ENCODE peak calls at places on chromosomes 1 and 21, in eight cellular contexts. C is mesenteric fat pad; X is HFFc6; Y is memory B cell; E is osteoblast; N is spleen; B is stimulated activated CD4-positive, alpha-beta T cell treated with anti-CD3 and anti-CD28 coated beads, Interleukin-15, amount 100 ng/mL, for 24 hours; I is ELR. D is an unnamed sample.

GRCh38 chr1:110508038-110508437 is 10.9 kb downstream of the KCNA10 start:
- DNase-seq in C (no peak), X (no peak), Y (no peak), E (no peak), N (no peak), B (no peak), I (peak), D (no peak)

GRCh38 chr1:24910751-24911650 is 19.1 kb downstream of the RUNX3 start:
- DNase-seq in C (no peak), X (no peak), Y (no peak), E (peak), N (peak), B (peak), I (peak), D (peak)

GRCh38 chr1:169364948-169365347 is 2.6 kb downstream of the NME7 start:
- DNase-seq in C (no peak), X (no peak), Y (no peak), E (no peak), N (no peak), B (peak), I (peak), D (peak)

GRCh38 chr1:208432346-208432745 is 188.2 kb upstream of the PLXNA2 start:
- DNase-seq in C (no peak), X (no peak), Y (no peak), E (no peak), N (no peak), B (no peak), I (no peak), D (no peak)

GRCh38 chr1:6220236-6220635 is 14.3 kb downstream of the RNF207 start:
- DNase-seq in C (no peak), X (no peak), Y (no peak), E (peak), N (no peak), B (no peak), I (peak), D (no peak)

GRCh38 chr1:41504126-41505035 is 19.9 kb upstream of the EDN2 start:
- DNase-seq in C (no peak), X (peak), Y (no peak), E (no peak), N (no peak), B (no peak), I (no peak), D (no peak)

GRCh38 chr1:172837816-172838680 is 179.1 kb downstream of the FASLG start:
- DNase-seq in C (no peak), X (peak), Y (no peak), E (peak), N (no peak), B (peak), I (peak), D (peak)

GRCh38 chr21:29343517-29343916 is 44.8 kb downstream of the BACH1 start:
- DNase-seq in C (no peak), X (peak), Y (no peak), E (peak), N (no peak), B (no peak), I (peak), D (no peak)